ENCODE peak calls at places on chromosomes 12 and 14, in four cellular contexts. T, U, Q and B are unnamed samples.

GRCh38 chr12:30939234-30939633 is 12.7 kb downstream of the TSPAN11 start:
- DNase-seq in T (no peak), U (peak), Q (no peak), B (no peak)

GRCh38 chr14:30657606-30658163 is 35.6 kb downstream of the SCFD1 start:
- DNase-seq in T (peak), U (no peak), Q (no peak), B (peak)

GRCh38 chr14:65421201-65421981 is 8.9 kb downstream of the FUT8 start:
- DNase-seq in T (no peak), U (no peak), Q (no peak), B (no peak)

GRCh38 chr14:36664322-36665193 is 2.9 kb downstream of the PAX9 start:
- DNase-seq in T (no peak), U (no peak), Q (no peak), B (no peak)

GRCh38 chr12:120259418-120260202 is 5.9 kb downstream of the PXN start:
- DNase-seq in T (no peak), U (no peak), Q (no peak), B (no peak)

GRCh38 chr12:109920266-109920780 is 20.2 kb downstream of the TCHP start:
- DNase-seq in T (no peak), U (no peak), Q (no peak), B (no peak)

GRCh38 chr14:48323655-48324054 is 648.2 kb upstream of the MDGA2 start:
- DNase-seq in T (no peak), U (no peak), Q (no peak), B (no peak)

GRCh38 chr12:130850418-130851021 is 11.5 kb upstream of the STX2 start:
- DNase-seq in T (no peak), U (no peak), Q (no peak), B (no peak)

GRCh38 chr14:92754956-92755355 is 6.5 kb upstream of the LGMN start:
- DNase-seq in T (peak), U (no peak), Q (no peak), B (no peak)

DNA sequence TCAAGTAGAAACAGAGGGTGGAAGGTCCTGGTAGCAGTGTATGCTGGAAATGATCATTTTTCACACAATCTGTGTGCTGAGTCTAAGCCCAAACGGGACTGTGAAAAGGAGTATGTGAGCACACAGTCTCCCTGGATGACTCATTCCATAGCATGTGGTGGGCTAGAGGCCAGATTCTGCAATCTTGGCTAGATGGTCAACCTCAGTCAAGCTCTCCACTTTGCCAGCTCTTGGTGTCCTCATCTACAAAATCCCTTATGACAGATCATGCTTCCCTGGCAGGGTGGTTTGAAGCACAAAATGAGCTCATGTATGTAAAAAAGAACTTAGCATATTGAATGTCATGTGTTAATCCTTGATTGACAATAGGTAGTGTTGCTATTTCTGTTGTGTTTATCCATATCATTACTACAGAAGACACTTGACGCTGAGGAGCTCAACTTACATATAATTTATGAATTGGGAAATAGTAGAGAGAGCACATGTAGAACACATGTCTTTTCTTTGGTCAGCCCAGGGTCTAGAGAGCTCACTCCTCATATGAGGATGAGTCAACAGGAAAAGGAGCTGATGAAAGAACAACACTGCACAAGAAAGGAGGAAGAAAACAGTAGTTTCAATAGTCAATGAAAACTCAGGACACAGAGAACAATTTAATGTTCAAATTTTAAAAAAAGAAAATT is 517.5 kb downstream of the BCL11B start:
- DNase-seq in T (no peak), U (no peak), Q (no peak), B (no peak)
- TF ChIP-seq KDM1A in T (no peak), U (no peak), Q (no peak), B (no peak)

DNA sequence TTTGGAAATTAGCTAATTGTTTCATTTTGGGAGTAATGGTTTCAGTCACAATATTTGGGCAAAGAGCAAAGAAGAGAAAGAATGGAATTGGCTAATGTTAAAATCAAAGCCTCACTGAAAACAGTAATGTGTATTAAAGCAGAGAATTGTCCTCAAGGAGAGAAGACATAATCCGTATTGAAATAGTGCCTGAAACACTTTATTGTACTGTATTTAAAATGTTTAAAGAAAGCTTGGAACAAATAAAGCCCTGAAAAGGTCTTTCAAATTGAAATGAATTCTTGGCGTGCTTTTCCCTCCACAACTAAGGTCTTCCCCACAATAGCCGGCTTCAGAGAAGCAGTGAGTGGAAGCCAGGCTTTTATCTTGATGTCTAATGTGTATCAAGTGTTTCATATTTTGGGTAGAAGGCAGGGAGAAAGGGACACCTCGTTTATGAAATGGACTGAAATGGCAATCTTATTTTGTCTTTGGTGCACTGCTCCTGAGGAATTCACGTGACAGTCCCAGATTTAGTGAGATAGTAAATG is 212.9 kb upstream of the CRY1 start:
- DNase-seq in T (no peak), U (no peak), Q (no peak), B (no peak)
- TF ChIP-seq CHD2 in T (no peak), U (no peak), Q (no peak), B (no peak)

GRCh38 chr14:19823765-19824164 is 20.2 kb downstream of the OR4N2 start:
- DNase-seq in T (no peak), U (no peak), Q (no peak), B (no peak)
- TF ChIP-seq SMC3 in T (no peak), U (no peak), Q (no peak), B (no peak)

GRCh38 chr12:118980407-118981014 is 830 bp upstream of the SRRM4 start:
- DNase-seq in T (no peak), U (no peak), Q (no peak), B (no peak)
- TF ChIP-seq KDM1A in T (no peak), U (no peak), Q (no peak), B (no peak)